ENCODE peak calls at places on chromosome 4, in five cellular contexts. T is NCI-H2081 treated with DMSO at 0.1 percent for 48 hours, S is left ventricle myocardium inferior, R is MV-4-11, J is K562. V is an unnamed sample.
A peak's percentile ranks its signal among the peaks of the same experiment; 100 is the strongest.

GRCh38 chr4:31366041-31366440 is 645.9 kb downstream of the PCDH7 start:
- DNase-seq in T (no peak), R (no peak), J (no peak), S (no peak), V (no peak)

GRCh38 chr4:25956260-25956659 is 42.2 kb downstream of the SMIM20 start:
- DNase-seq in S (no peak), T (no peak), R (no peak), J (no peak), V (no peak)

GRCh38 chr4:113978561-113979156 is 788 bp downstream of the ARSJ start:
- DNase-seq in S (no peak), T (no peak), J (no peak), R (no peak), V (peak; percentile 0)

GRCh38 chr4:122832732-122833131 is 6.1 kb downstream of the FGF2 start:
- DNase-seq in S (no peak), R (no peak), T (no peak), J (no peak), V (no peak)

GRCh38 chr4:134147941-134148340 is 53.6 kb downstream of the PABPC4L start:
- DNase-seq in S (no peak), T (no peak), J (no peak), R (no peak), V (no peak)

GRCh38 chr4:36399762-36400353 is 118.4 kb downstream of the DTHD1 start:
- DNase-seq in J (no peak), T (no peak), R (peak; percentile 30), S (no peak), V (no peak)

GRCh38 chr4:37082912-37083311 is 161.6 kb upstream of the NWD2 start:
- DNase-seq in J (no peak), R (no peak), T (no peak), S (no peak), V (no peak)

GRCh38 chr4:165440415-165440882 is 61.6 kb downstream of the CPE start:
- DNase-seq in J (no peak), S (no peak), R (no peak), T (no peak), V (no peak)

GRCh38 chr4:7206385-7206784 is 14.0 kb downstream of the SORCS2 start:
- DNase-seq in J (peak; percentile 35), R (no peak), S (peak; percentile 44), T (no peak), V (no peak)

GRCh38 chr4:158796370-158797140 is 27.7 kb downstream of the FNIP2 start:
- DNase-seq in J (no peak), R (no peak), S (no peak), T (no peak), V (no peak)

GRCh38 chr4:42555828-42556227 is 101.1 kb downstream of the ATP8A1 start:
- DNase-seq in R (no peak), J (no peak), T (no peak), S (no peak), V (no peak)

GRCh38 chr4:142516686-142517145 is 329.4 kb downstream of the INPP4B start:
- DNase-seq in R (no peak), J (no peak), T (no peak), S (no peak), V (no peak)

GRCh38 chr4:171812377-171813194 is 618 bp upstream of the GALNTL6 start:
- DNase-seq in J (no peak), R (no peak), T (no peak), S (no peak), V (no peak)

GRCh38 chr4:187363453-187363852 is 632.1 kb upstream of the ZFP42 start:
- DNase-seq in J (no peak), T (no peak), R (no peak), S (no peak), V (no peak)

GRCh38 chr4:84582988-84583870 is at the start of gene CDS1:
- DNase-seq in R (no peak), T (no peak), S (peak; percentile 14), J (peak; percentile 12), V (no peak)

GRCh38 chr4:24003926-24004325 is 114.1 kb upstream of the PPARGC1A start:
- DNase-seq in R (no peak), S (no peak), T (no peak), J (no peak), V (no peak)

GRCh38 chr4:48137766-48138349 is 3.8 kb upstream of the TXK start:
- DNase-seq in R (no peak), T (no peak), J (no peak), S (no peak), V (no peak)

GRCh38 chr4:140595065-140595464 is 26.3 kb upstream of the UCP1 start:
- DNase-seq in J (no peak), T (no peak), R (no peak), S (no peak), V (no peak)

GRCh38 chr4:183256756-183257385 is 63.2 kb downstream of the CLDN22 start:
- DNase-seq in R (no peak), J (peak; percentile 69), S (peak; percentile 31), T (no peak), V (no peak)

GRCh38 chr4:60913646-60914045 is 286.5 kb upstream of the ADGRL3 start:
- DNase-seq in R (no peak), J (no peak), T (no peak), S (no peak), V (no peak)

GRCh38 chr4:110139106-110139505 is 59.3 kb downstream of the ELOVL6 start:
- DNase-seq in T (no peak), R (no peak), J (no peak), S (no peak), V (no peak)

GRCh38 chr4:71604785-71605184 is 179.1 kb downstream of the GC start:
- DNase-seq in R (peak; percentile 76), J (no peak), S (no peak), T (no peak), V (no peak)

GRCh38 chr4:115145393-115146160 is 32.2 kb upstream of the NDST4 start:
- DNase-seq in R (no peak), T (peak; percentile 79), J (no peak), S (no peak), V (no peak)

GRCh38 chr4:183348706-183349659 is 26.8 kb upstream of the CLDN24 start:
- DNase-seq in T (no peak), J (peak; percentile 69), S (no peak), R (peak; percentile 93), V (no peak)

GRCh38 chr4:6909970-6910339 is 329 bp downstream of the TBC1D14 start:
- DNase-seq in R (no peak), T (no peak), J (no peak), S (peak; percentile 56), V (no peak)

GRCh38 chr4:147644471-147644870 is 27.3 kb downstream of the TMEM184C start:
- DNase-seq in R (no peak), T (no peak), J (no peak), S (no peak), V (no peak)

GRCh38 chr4:80266267-80266901 is at the start of gene FGF5:
- DNase-seq in R (no peak), T (peak; percentile 33), J (peak; percentile 84), S (peak; percentile 25), V (peak; percentile 90)

GRCh38 chr4:69025191-69025998 is 70.9 kb upstream of the UGT2B7 start:
- DNase-seq in S (no peak), T (no peak), J (no peak), R (no peak), V (no peak)

GRCh38 chr4:26067035-26067434 is 153.0 kb downstream of the SMIM20 start:
- DNase-seq in S (no peak), J (no peak), T (no peak), R (no peak), V (no peak)

GRCh38 chr4:187172340-187172761 is 448.7 kb upstream of the FAT1 start:
- DNase-seq in T (no peak), R (no peak), J (no peak), S (no peak), V (no peak)

GRCh38 chr4:111952708-111953107 is 192.5 kb upstream of the FAM241A start:
- DNase-seq in T (no peak), R (no peak), S (no peak), J (no peak), V (no peak)

GRCh38 chr4:149264093-149264733 is 551.4 kb downstream of the IQCM start:
- DNase-seq in J (peak; percentile 18), T (peak; percentile 0), S (no peak), R (no peak), V (no peak)

GRCh38 chr4:81405900-81406401 is 65.8 kb downstream of the RASGEF1B start:
- DNase-seq in J (peak; percentile 74), S (no peak), R (peak; percentile 68), T (peak; percentile 50), V (no peak)

GRCh38 chr4:155578726-155579385 is 87.8 kb upstream of the GUCY1A1 start:
- DNase-seq in T (no peak), R (no peak), S (no peak), J (no peak), V (no peak)

GRCh38 chr4:38757945-38758344 is 24.8 kb downstream of the TLR10 start:
- DNase-seq in S (no peak), T (no peak), R (no peak), J (no peak), V (no peak)